ENCODE peak calls at places on chromosomes 2 and 18, in eight cellular contexts. One of them, this sample, is unnamed.

GRCh38 chr2:20620696-20621365 is 30.1 kb downstream of the HS1BP3 start:
- DNase-seq in cardiac fibroblast: no peak
- DNase-seq in GM13976: no peak
- DNase-seq in fibroblast of mammary gland: no peak
- DNase-seq in AG09309: no peak
- DNase-seq in GM10248: no peak
- DNase-seq in endothelial cell of umbilical vein: no peak
- DNase-seq in lung: no peak
- DNase-seq in this sample: peak

GRCh38 chr18:56569391-56569790 is 69.0 kb downstream of the TXNL1 start:
- DNase-seq in cardiac fibroblast: no peak
- DNase-seq in GM13976: no peak
- DNase-seq in fibroblast of mammary gland: no peak
- DNase-seq in AG09309: no peak
- DNase-seq in GM10248: no peak
- DNase-seq in endothelial cell of umbilical vein: no peak
- DNase-seq in lung: no peak
- DNase-seq in this sample: no peak

GRCh38 chr2:145199052-145199451 is 679.1 kb upstream of the ZEB2 start:
- DNase-seq in cardiac fibroblast: no peak
- DNase-seq in GM13976: no peak
- DNase-seq in fibroblast of mammary gland: no peak
- DNase-seq in AG09309: no peak
- DNase-seq in GM10248: no peak
- DNase-seq in endothelial cell of umbilical vein: no peak
- DNase-seq in lung: no peak
- DNase-seq in this sample: no peak

GRCh38 chr2:188978291-188979081 is 4.3 kb downstream of the COL3A1 start:
- DNase-seq in cardiac fibroblast: peak
- DNase-seq in GM13976: peak
- DNase-seq in fibroblast of mammary gland: peak
- DNase-seq in AG09309: no peak
- DNase-seq in GM10248: peak
- DNase-seq in endothelial cell of umbilical vein: peak
- DNase-seq in lung: no peak
- DNase-seq in this sample: no peak

GRCh38 chr2:59427980-59428379 is 1125.5 kb downstream of the BCL11A start:
- DNase-seq in cardiac fibroblast: no peak
- DNase-seq in GM13976: no peak
- DNase-seq in fibroblast of mammary gland: no peak
- DNase-seq in AG09309: no peak
- DNase-seq in GM10248: no peak
- DNase-seq in endothelial cell of umbilical vein: no peak
- DNase-seq in lung: no peak
- DNase-seq in this sample: no peak

GRCh38 chr2:233413046-233413445 is 58.8 kb downstream of the DGKD start:
- DNase-seq in cardiac fibroblast: peak
- DNase-seq in GM13976: no peak
- DNase-seq in fibroblast of mammary gland: peak
- DNase-seq in AG09309: no peak
- DNase-seq in GM10248: no peak
- DNase-seq in endothelial cell of umbilical vein: no peak
- DNase-seq in lung: no peak
- DNase-seq in this sample: no peak

GRCh38 chr2:167333245-167333644 is 445.0 kb downstream of the XIRP2 start:
- DNase-seq in cardiac fibroblast: peak
- DNase-seq in GM13976: no peak
- DNase-seq in fibroblast of mammary gland: no peak
- DNase-seq in AG09309: no peak
- DNase-seq in GM10248: no peak
- DNase-seq in endothelial cell of umbilical vein: no peak
- DNase-seq in lung: no peak
- DNase-seq in this sample: no peak

GRCh38 chr2:135742307-135742838 is 718 bp downstream of the UBXN4 start:
- DNase-seq in cardiac fibroblast: peak
- DNase-seq in GM13976: peak
- DNase-seq in fibroblast of mammary gland: peak
- DNase-seq in AG09309: peak
- DNase-seq in GM10248: peak
- DNase-seq in endothelial cell of umbilical vein: peak
- DNase-seq in lung: peak
- DNase-seq in this sample: no peak

GRCh38 chr18:1995041-1995612 is 576.2 kb downstream of the METTL4 start:
- DNase-seq in cardiac fibroblast: no peak
- DNase-seq in GM13976: no peak
- DNase-seq in fibroblast of mammary gland: no peak
- DNase-seq in AG09309: no peak
- DNase-seq in GM10248: no peak
- DNase-seq in endothelial cell of umbilical vein: no peak
- DNase-seq in lung: no peak
- DNase-seq in this sample: no peak

GRCh38 chr2:201930043-201930442 is 103.6 kb upstream of the FZD7 start:
- DNase-seq in cardiac fibroblast: no peak
- DNase-seq in GM13976: no peak
- DNase-seq in fibroblast of mammary gland: no peak
- DNase-seq in AG09309: no peak
- DNase-seq in GM10248: no peak
- DNase-seq in endothelial cell of umbilical vein: no peak
- DNase-seq in lung: no peak
- DNase-seq in this sample: no peak

GRCh38 chr2:20990446-20990988 is 53.4 kb downstream of the APOB start:
- DNase-seq in cardiac fibroblast: no peak
- DNase-seq in GM13976: no peak
- DNase-seq in fibroblast of mammary gland: no peak
- DNase-seq in AG09309: no peak
- DNase-seq in GM10248: no peak
- DNase-seq in endothelial cell of umbilical vein: no peak
- DNase-seq in lung: no peak
- DNase-seq in this sample: no peak

GRCh38 chr2:82950148-82950547 is 1508.9 kb downstream of the SUCLG1 start:
- DNase-seq in cardiac fibroblast: no peak
- DNase-seq in GM13976: no peak
- DNase-seq in fibroblast of mammary gland: no peak
- DNase-seq in AG09309: no peak
- DNase-seq in GM10248: no peak
- DNase-seq in endothelial cell of umbilical vein: no peak
- DNase-seq in lung: no peak
- DNase-seq in this sample: no peak

GRCh38 chr18:75163736-75164135 is 45.2 kb downstream of the PTGR3 start:
- DNase-seq in cardiac fibroblast: no peak
- DNase-seq in GM13976: no peak
- DNase-seq in fibroblast of mammary gland: no peak
- DNase-seq in AG09309: no peak
- DNase-seq in GM10248: no peak
- DNase-seq in endothelial cell of umbilical vein: no peak
- DNase-seq in lung: no peak
- DNase-seq in this sample: no peak

GRCh38 chr18:75160315-75160714 is 48.6 kb downstream of the PTGR3 start:
- DNase-seq in cardiac fibroblast: no peak
- DNase-seq in GM13976: no peak
- DNase-seq in fibroblast of mammary gland: no peak
- DNase-seq in AG09309: no peak
- DNase-seq in GM10248: no peak
- DNase-seq in endothelial cell of umbilical vein: no peak
- DNase-seq in lung: no peak
- DNase-seq in this sample: no peak

GRCh38 chr18:75162467-75162866 is 46.5 kb downstream of the PTGR3 start:
- DNase-seq in cardiac fibroblast: peak
- DNase-seq in GM13976: no peak
- DNase-seq in fibroblast of mammary gland: peak
- DNase-seq in AG09309: peak
- DNase-seq in GM10248: no peak
- DNase-seq in endothelial cell of umbilical vein: no peak
- DNase-seq in lung: no peak
- DNase-seq in this sample: no peak

GRCh38 chr18:75162978-75163377 is 46.0 kb downstream of the PTGR3 start:
- DNase-seq in cardiac fibroblast: no peak
- DNase-seq in GM13976: no peak
- DNase-seq in fibroblast of mammary gland: no peak
- DNase-seq in AG09309: no peak
- DNase-seq in GM10248: no peak
- DNase-seq in endothelial cell of umbilical vein: no peak
- DNase-seq in lung: no peak
- DNase-seq in this sample: no peak

GRCh38 chr18:75161629-75162028 is 47.3 kb downstream of the PTGR3 start:
- DNase-seq in cardiac fibroblast: peak
- DNase-seq in GM13976: peak
- DNase-seq in fibroblast of mammary gland: no peak
- DNase-seq in AG09309: no peak
- DNase-seq in GM10248: peak
- DNase-seq in endothelial cell of umbilical vein: peak
- DNase-seq in lung: no peak
- DNase-seq in this sample: no peak
- TF ChIP-seq CTCF in cardiac fibroblast: no peak
- TF ChIP-seq CTCF in GM13976: no peak
- TF ChIP-seq CTCF in fibroblast of mammary gland: no peak
- TF ChIP-seq CTCF in AG09309: no peak
- TF ChIP-seq CTCF in GM10248: peak
- TF ChIP-seq CTCF in endothelial cell of umbilical vein: no peak
- TF ChIP-seq CTCF in lung: no peak
- TF ChIP-seq CTCF in this sample: no peak

DNA sequence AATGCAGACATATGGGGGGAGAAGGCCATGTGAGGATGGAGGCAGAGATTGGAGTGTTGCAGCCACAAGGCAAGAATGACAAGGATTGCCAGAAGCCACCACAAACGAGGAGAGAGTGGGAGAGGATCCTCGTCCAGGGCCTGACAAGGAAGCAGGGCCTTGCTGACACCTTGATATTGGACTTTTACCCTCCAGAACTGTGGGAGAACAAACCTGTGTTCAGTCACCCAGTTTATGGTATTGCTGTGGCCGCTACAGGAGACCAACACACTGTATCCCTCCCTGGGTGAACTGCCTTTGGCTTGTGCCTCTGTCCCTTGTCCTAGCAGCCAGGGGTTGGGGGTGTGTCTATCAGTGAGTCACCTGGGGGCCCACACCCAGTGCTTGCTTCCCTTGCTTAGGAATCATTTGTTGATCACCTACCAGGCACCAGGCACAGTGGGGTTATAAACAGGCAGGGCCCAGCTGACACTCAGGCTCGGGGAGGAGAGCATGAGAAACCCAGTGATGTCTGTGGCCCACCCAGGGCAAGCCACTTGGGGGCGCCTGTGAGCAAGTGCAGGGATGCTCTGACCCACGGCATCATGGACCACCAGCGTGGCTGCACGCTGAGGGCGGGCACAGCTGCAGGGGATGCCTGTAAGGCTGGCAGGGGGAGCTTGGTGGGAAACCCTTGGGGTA is 17.2 kb downstream of the TMEM185B start:
- DNase-seq in cardiac fibroblast: peak
- DNase-seq in GM13976: peak
- DNase-seq in fibroblast of mammary gland: no peak
- DNase-seq in AG09309: no peak
- DNase-seq in GM10248: peak
- DNase-seq in endothelial cell of umbilical vein: no peak
- DNase-seq in lung: no peak
- DNase-seq in this sample: no peak
- TF ChIP-seq CTCF in cardiac fibroblast: peak
- TF ChIP-seq CTCF in GM13976: peak
- TF ChIP-seq CTCF in fibroblast of mammary gland: peak
- TF ChIP-seq CTCF in AG09309: peak
- TF ChIP-seq CTCF in GM10248: peak
- TF ChIP-seq CTCF in endothelial cell of umbilical vein: peak
- TF ChIP-seq CTCF in lung: no peak
- TF ChIP-seq CTCF in this sample: peak

GRCh38 chr2:225272173-225272572 is 127.3 kb upstream of the NYAP2 start:
- DNase-seq in cardiac fibroblast: no peak
- DNase-seq in GM13976: no peak
- DNase-seq in fibroblast of mammary gland: no peak
- DNase-seq in AG09309: no peak
- DNase-seq in GM10248: no peak
- DNase-seq in endothelial cell of umbilical vein: no peak
- DNase-seq in lung: no peak
- DNase-seq in this sample: no peak

GRCh38 chr2:225270053-225270452 is 129.5 kb upstream of the NYAP2 start:
- DNase-seq in cardiac fibroblast: no peak
- DNase-seq in GM13976: no peak
- DNase-seq in fibroblast of mammary gland: no peak
- DNase-seq in AG09309: no peak
- DNase-seq in GM10248: no peak
- DNase-seq in endothelial cell of umbilical vein: no peak
- DNase-seq in lung: no peak
- DNase-seq in this sample: no peak

GRCh38 chr2:225275443-225275842 is 124.1 kb upstream of the NYAP2 start:
- DNase-seq in cardiac fibroblast: no peak
- DNase-seq in GM13976: no peak
- DNase-seq in fibroblast of mammary gland: no peak
- DNase-seq in AG09309: no peak
- DNase-seq in GM10248: no peak
- DNase-seq in endothelial cell of umbilical vein: no peak
- DNase-seq in lung: no peak
- DNase-seq in this sample: no peak

GRCh38 chr2:225274751-225275150 is 124.8 kb upstream of the NYAP2 start:
- DNase-seq in cardiac fibroblast: peak
- DNase-seq in GM13976: no peak
- DNase-seq in fibroblast of mammary gland: peak
- DNase-seq in AG09309: no peak
- DNase-seq in GM10248: no peak
- DNase-seq in endothelial cell of umbilical vein: no peak
- DNase-seq in lung: no peak
- DNase-seq in this sample: no peak

GRCh38 chr2:225270861-225271260 is 128.6 kb upstream of the NYAP2 start:
- DNase-seq in cardiac fibroblast: peak
- DNase-seq in GM13976: peak
- DNase-seq in fibroblast of mammary gland: peak
- DNase-seq in AG09309: no peak
- DNase-seq in GM10248: peak
- DNase-seq in endothelial cell of umbilical vein: no peak
- DNase-seq in lung: no peak
- DNase-seq in this sample: no peak
- TF ChIP-seq CTCF in cardiac fibroblast: peak
- TF ChIP-seq CTCF in GM13976: no peak
- TF ChIP-seq CTCF in fibroblast of mammary gland: peak
- TF ChIP-seq CTCF in AG09309: no peak
- TF ChIP-seq CTCF in GM10248: no peak
- TF ChIP-seq CTCF in endothelial cell of umbilical vein: no peak
- TF ChIP-seq CTCF in lung: no peak
- TF ChIP-seq CTCF in this sample: peak

GRCh38 chr2:68466361-68466777 is 725 bp downstream of the FBXO48 start:
- DNase-seq in cardiac fibroblast: peak
- DNase-seq in GM13976: no peak
- DNase-seq in fibroblast of mammary gland: peak
- DNase-seq in AG09309: peak
- DNase-seq in GM10248: no peak
- DNase-seq in endothelial cell of umbilical vein: peak
- DNase-seq in lung: no peak
- DNase-seq in this sample: no peak

GRCh38 chr2:68465081-68465916 is 1.8 kb downstream of the FBXO48 start:
- DNase-seq in cardiac fibroblast: peak
- DNase-seq in GM13976: no peak
- DNase-seq in fibroblast of mammary gland: peak
- DNase-seq in AG09309: no peak
- DNase-seq in GM10248: no peak
- DNase-seq in endothelial cell of umbilical vein: no peak
- DNase-seq in lung: no peak
- DNase-seq in this sample: no peak

GRCh38 chr2:68468801-68469200 is 1.4 kb downstream of the APLF start:
- DNase-seq in cardiac fibroblast: no peak
- DNase-seq in GM13976: no peak
- DNase-seq in fibroblast of mammary gland: no peak
- DNase-seq in AG09309: no peak
- DNase-seq in GM10248: no peak
- DNase-seq in endothelial cell of umbilical vein: no peak
- DNase-seq in lung: no peak
- DNase-seq in this sample: no peak

GRCh38 chr2:68467077-68467960 is at the start of the genes APLF and FBXO48:
- DNase-seq in cardiac fibroblast: peak
- DNase-seq in GM13976: peak
- DNase-seq in fibroblast of mammary gland: peak
- DNase-seq in AG09309: peak
- DNase-seq in GM10248: peak
- DNase-seq in endothelial cell of umbilical vein: peak
- DNase-seq in lung: peak
- DNase-seq in this sample: peak

GRCh38 chr2:68466778-68467076 is 367 bp downstream of the FBXO48 start:
- DNase-seq in cardiac fibroblast: no peak
- DNase-seq in GM13976: no peak
- DNase-seq in fibroblast of mammary gland: peak
- DNase-seq in AG09309: no peak
- DNase-seq in GM10248: no peak
- DNase-seq in endothelial cell of umbilical vein: no peak
- DNase-seq in lung: no peak
- DNase-seq in this sample: no peak
- TF ChIP-seq CTCF in cardiac fibroblast: no peak
- TF ChIP-seq CTCF in GM13976: no peak
- TF ChIP-seq CTCF in fibroblast of mammary gland: no peak
- TF ChIP-seq CTCF in AG09309: no peak
- TF ChIP-seq CTCF in GM10248: no peak
- TF ChIP-seq CTCF in endothelial cell of umbilical vein: no peak
- TF ChIP-seq CTCF in lung: no peak
- TF ChIP-seq CTCF in this sample: no peak